ENCODE peak calls at places on chromosomes 12 and 14, in eight cellular contexts. R is hypothalamus, D is activated gamma-delta T cell treated with Interleukin-2 at 50 U/mL for 16 hours, B is fibroblast of the aortic adventitia, J is astrocyte of the spinal cord, S is choroid plexus epithelial cell, Y is dorsolateral prefrontal cortex, Q is brain microvascular endothelial cell. E is an unnamed sample.

GRCh38 chr12:27460471-27460978 is 14.0 kb downstream of the SMCO2 start:
- DNase-seq in R (no peak), D (no peak), B (peak), J (peak), S (peak), Y (no peak), Q (peak), E (peak)

GRCh38 chr12:75660107-75660530 is 148.7 kb upstream of the KRR1 start:
- DNase-seq in R (no peak), D (no peak), B (peak), J (peak), S (peak), Y (no peak), Q (peak), E (peak)

GRCh38 chr12:15534870-15535269 is 212.6 kb downstream of the PTPRO start:
- DNase-seq in R (no peak), D (no peak), B (peak), J (no peak), S (peak), Y (no peak), Q (no peak), E (peak)

GRCh38 chr14:64060648-64061096 is 207.9 kb downstream of the SYNE2 start:
- DNase-seq in R (no peak), D (no peak), B (no peak), J (no peak), S (peak), Y (no peak), Q (peak), E (peak)

GRCh38 chr12:104684884-104685283 is 228.1 kb downstream of the CHST11 start:
- DNase-seq in R (no peak), D (no peak), B (peak), J (peak), S (peak), Y (no peak), Q (no peak), E (no peak)

GRCh38 chr14:68253878-68254528 is 434.4 kb downstream of the RAD51B start:
- DNase-seq in R (no peak), D (no peak), B (no peak), J (no peak), S (no peak), Y (no peak), Q (no peak), E (no peak)

GRCh38 chr12:88591343-88591742 is 11.1 kb upstream of the KITLG start:
- DNase-seq in R (no peak), D (no peak), B (no peak), J (no peak), S (no peak), Y (no peak), Q (no peak), E (peak)

GRCh38 chr12:51846911-51847829 is 1.3 kb downstream of the FIGNL2 start:
- DNase-seq in R (no peak), D (peak), B (no peak), J (no peak), S (no peak), Y (peak), Q (no peak), E (no peak)

GRCh38 chr12:124914392-124915248 is at the start of gene UBC:
- DNase-seq in R (no peak), D (peak), B (peak), J (peak), S (peak), Y (peak), Q (peak), E (peak)

GRCh38 chr12:78331764-78332163 is 501.1 kb downstream of the NAV3 start:
- DNase-seq in R (no peak), D (no peak), B (no peak), J (no peak), S (peak), Y (no peak), Q (no peak), E (no peak)

GRCh38 chr12:87430444-87430843 is 598.8 kb downstream of the C12orf50 start:
- DNase-seq in R (no peak), D (no peak), B (peak), J (peak), S (peak), Y (no peak), Q (peak), E (no peak)

GRCh38 chr12:3218150-3218845 is 141.1 kb downstream of the TSPAN9 start:
- DNase-seq in R (no peak), D (no peak), B (peak), J (peak), S (peak), Y (peak), Q (peak), E (peak)

GRCh38 chr14:90300649-90301048 is 31.1 kb downstream of the NRDE2 start:
- DNase-seq in R (no peak), D (no peak), B (peak), J (no peak), S (peak), Y (no peak), Q (no peak), E (peak)

GRCh38 chr14:102939820-102940561 is 17.5 kb downstream of the AMN start:
- DNase-seq in R (no peak), D (no peak), B (no peak), J (no peak), S (no peak), Y (no peak), Q (no peak), E (no peak)

GRCh38 chr12:131383741-131384543 is 326.9 kb upstream of the SFSWAP start:
- DNase-seq in R (no peak), D (no peak), B (no peak), J (no peak), S (no peak), Y (no peak), Q (no peak), E (no peak)

GRCh38 chr12:132170637-132171292 is 26.5 kb downstream of the NOC4L start:
- DNase-seq in R (no peak), D (no peak), B (no peak), J (no peak), S (no peak), Y (no peak), Q (no peak), E (no peak)

GRCh38 chr14:23601845-23602180 is 23.2 kb upstream of the JPH4 start:
- DNase-seq in R (no peak), D (no peak), B (no peak), J (no peak), S (no peak), Y (no peak), Q (no peak), E (no peak)

GRCh38 chr14:99605299-99605961 is 1.4 kb upstream of the CCDC85C start:
- DNase-seq in R (peak), D (peak), B (peak), J (peak), S (peak), Y (peak), Q (no peak), E (peak)

GRCh38 chr12:120234643-120235368 is 30.7 kb downstream of the PXN start:
- DNase-seq in R (peak), D (no peak), B (peak), J (peak), S (peak), Y (peak), Q (peak), E (peak)

GRCh38 chr14:53526190-53526589 is 373.1 kb upstream of the DDHD1 start:
- DNase-seq in R (no peak), D (no peak), B (no peak), J (no peak), S (no peak), Y (no peak), Q (no peak), E (no peak)

GRCh38 chr14:69901113-69901951 is 22.1 kb downstream of the SMOC1 start:
- DNase-seq in R (no peak), D (no peak), B (peak), J (no peak), S (peak), Y (no peak), Q (peak), E (peak)